ENCODE peak calls at places on chromosome 21, in six cellular contexts. V, K, U, N, D and C are unnamed samples.

GRCh38 chr21:44326716-44327602 is 12.2 kb downstream of the CFAP410 start:
- DNase-seq in V (no peak), K (no peak), U (no peak), N (no peak), D (no peak), C (no peak)

GRCh38 chr21:36325373-36326010 is 5.5 kb downstream of the MORC3 start:
- DNase-seq in V (no peak), K (peak), U (peak), N (no peak), D (no peak), C (no peak)

GRCh38 chr21:43864313-43864805 is 664 bp upstream of the AGPAT3 start:
- DNase-seq in V (peak), K (no peak), U (peak), N (no peak), D (no peak), C (no peak)

GRCh38 chr21:42199488-42200463 is 19.2 kb upstream of the ABCG1 start:
- DNase-seq in V (no peak), K (peak), U (peak), N (peak), D (no peak), C (peak)

GRCh38 chr21:29217818-29218252 is 80.9 kb upstream of the BACH1 start:
- DNase-seq in V (no peak), K (peak), U (peak), N (peak), D (no peak), C (peak)

GRCh38 chr21:36310016-36310415 is 10.0 kb upstream of the MORC3 start:
- DNase-seq in V (no peak), K (no peak), U (no peak), N (no peak), D (no peak), C (no peak)

GRCh38 chr21:43663033-43663432 is 3.7 kb downstream of the RRP1B start:
- DNase-seq in V (no peak), K (no peak), U (no peak), N (no peak), D (no peak), C (no peak)

GRCh38 chr21:42574234-42575027 is 60.8 kb downstream of the SLC37A1 start:
- DNase-seq in V (peak), K (no peak), U (peak), N (peak), D (no peak), C (peak)

GRCh38 chr21:19029816-19030215 is 626.2 kb upstream of the TMPRSS15 start:
- DNase-seq in V (no peak), K (no peak), U (no peak), N (no peak), D (no peak), C (no peak)

GRCh38 chr21:33993286-33994231 is 78.0 kb upstream of the ATP5PO start:
- DNase-seq in V (no peak), K (no peak), U (no peak), N (no peak), D (no peak), C (no peak)

GRCh38 chr21:37139154-37139553 is 66.1 kb downstream of the TTC3 start:
- DNase-seq in V (no peak), K (no peak), U (no peak), N (peak), D (no peak), C (no peak)

GRCh38 chr21:46662765-46663500 is 27.5 kb downstream of the PRMT2 start:
- DNase-seq in V (no peak), K (no peak), U (peak), N (no peak), D (no peak), C (no peak)

GRCh38 chr21:35234725-35235124 is 185.6 kb upstream of the RUNX1 start:
- DNase-seq in V (no peak), K (no peak), U (no peak), N (peak), D (no peak), C (no peak)

GRCh38 chr21:41701749-41702148 is 65.1 kb downstream of the RIPK4 start:
- DNase-seq in V (no peak), K (no peak), U (no peak), N (no peak), D (no peak), C (no peak)

GRCh38 chr21:44739316-44739715 is 27.9 kb upstream of the TSPEAR start:
- DNase-seq in V (peak), K (no peak), U (no peak), N (no peak), D (no peak), C (no peak)

GRCh38 chr21:33051925-33052324 is 18.0 kb upstream of the OLIG1 start:
- DNase-seq in V (no peak), K (no peak), U (no peak), N (no peak), D (no peak), C (no peak)

GRCh38 chr21:44862869-44863685 is 10.4 kb downstream of the PTTG1IP start:
- DNase-seq in V (no peak), K (no peak), U (no peak), N (no peak), D (no peak), C (no peak)

GRCh38 chr21:38343691-38344090 is 86.9 kb downstream of the KCNJ15 start:
- DNase-seq in V (no peak), K (no peak), U (peak), N (peak), D (no peak), C (peak)

GRCh38 chr21:25934771-25935224 is 200.0 kb downstream of the GABPA start:
- DNase-seq in V (no peak), K (peak), U (peak), N (peak), D (no peak), C (peak)

GRCh38 chr21:40466893-40467483 is 380.0 kb downstream of the DSCAM start:
- DNase-seq in V (peak), K (no peak), U (peak), N (peak), D (no peak), C (peak)

GRCh38 chr21:38460171-38460742 is 38.0 kb downstream of the ERG start:
- DNase-seq in V (no peak), K (no peak), U (peak), N (peak), D (no peak), C (peak)

GRCh38 chr21:46083271-46084040 is 14.5 kb upstream of the COL6A2 start:
- DNase-seq in V (no peak), K (no peak), U (no peak), N (no peak), D (no peak), C (no peak)

GRCh38 chr21:25956993-25957714 is 213.4 kb downstream of the APP start:
- DNase-seq in V (no peak), K (peak), U (peak), N (peak), D (no peak), C (peak)

GRCh38 chr21:45835301-45836267 is 146.0 kb upstream of the COL6A1 start:
- DNase-seq in V (no peak), K (no peak), U (no peak), N (no peak), D (no peak), C (no peak)

GRCh38 chr21:35976929-35977328 is 83.4 kb downstream of the SETD4 start:
- DNase-seq in V (no peak), K (no peak), U (no peak), N (no peak), D (no peak), C (no peak)

GRCh38 chr21:20729376-20729775 is 268.8 kb upstream of the NCAM2 start:
- DNase-seq in V (no peak), K (no peak), U (no peak), N (peak), D (no peak), C (peak)

GRCh38 chr21:37914211-37914900 is 1.9 kb downstream of the KCNJ6 start:
- DNase-seq in V (no peak), K (no peak), U (peak), N (peak), D (no peak), C (peak)

GRCh38 chr21:42840411-42841155 is 38.8 kb downstream of the WDR4 start:
- DNase-seq in V (no peak), K (no peak), U (no peak), N (no peak), D (no peak), C (no peak)

GRCh38 chr21:45998871-45999580 is 17.5 kb downstream of the COL6A1 start:
- DNase-seq in V (peak), K (no peak), U (no peak), N (no peak), D (no peak), C (no peak)

GRCh38 chr21:34883501-34884271 is 165.4 kb downstream of the RUNX1 start:
- DNase-seq in V (no peak), K (no peak), U (no peak), N (no peak), D (no peak), C (no peak)

GRCh38 chr21:39613029-39613934 is 542 bp downstream of the B3GALT5 start:
- DNase-seq in V (no peak), K (no peak), U (no peak), N (peak), D (no peak), C (no peak)

GRCh38 chr21:36320421-36321324 is 676 bp downstream of the MORC3 start:
- DNase-seq in V (peak), K (peak), U (peak), N (peak), D (no peak), C (peak)

GRCh38 chr21:15775981-15776380 is 46.2 kb downstream of the USP25 start:
- DNase-seq in V (no peak), K (peak), U (peak), N (peak), D (no peak), C (peak)

GRCh38 chr21:42746240-42746592 is 92.8 kb downstream of the PDE9A start:
- DNase-seq in V (no peak), K (no peak), U (no peak), N (no peak), D (no peak), C (no peak)

GRCh38 chr21:32119389-32119788 is 159.5 kb downstream of the MIS18A start:
- DNase-seq in V (no peak), K (no peak), U (no peak), N (no peak), D (no peak), C (no peak)